ENCODE peak calls at places on chromosomes 3 and 15, in six cellular contexts. X, K, V, Q, R and F are unnamed samples.

GRCh38 chr3:2090095-2090494 is 8.6 kb upstream of the CNTN4 start:
- DNase-seq in X (no peak), K (no peak), V (no peak), Q (no peak), R (no peak), F (no peak)

GRCh38 chr15:78790027-78790426 is 21.2 kb downstream of the ADAMTS7 start:
- DNase-seq in X (no peak), K (no peak), V (no peak), Q (no peak), R (no peak), F (no peak)

GRCh38 chr3:126070146-126070545 is 13.8 kb downstream of the SLC41A3 start:
- DNase-seq in X (no peak), K (peak; percentile 5), V (no peak), Q (no peak), R (no peak), F (no peak)

GRCh38 chr3:196639517-196640500 is at the start of gene NRROS:
- DNase-seq in X (peak; percentile 90), K (peak; percentile 85), V (peak; percentile 34), Q (peak; percentile 59), R (no peak), F (peak; percentile 54)

GRCh38 chr15:55277116-55277564 is 12.5 kb downstream of the RAB27A start:
- DNase-seq in X (no peak), K (no peak), V (peak; percentile 32), Q (no peak), R (no peak), F (no peak)

GRCh38 chr3:24810881-24811280 is 316.2 kb upstream of the THRB start:
- DNase-seq in X (no peak), K (no peak), V (no peak), Q (peak; percentile 8), R (no peak), F (no peak)

GRCh38 chr3:107574650-107575049 is 51.9 kb downstream of the BBX start:
- DNase-seq in X (no peak), K (peak; percentile 10), V (no peak), Q (peak; percentile 27), R (peak; percentile 23), F (no peak)

GRCh38 chr15:35566991-35567390 is 21.0 kb upstream of the DPH6 start:
- DNase-seq in X (no peak), K (no peak), V (no peak), Q (no peak), R (no peak), F (no peak)

GRCh38 chr3:14001136-14001535 is 121.3 kb upstream of the WNT7A start:
- DNase-seq in X (no peak), K (no peak), V (no peak), Q (no peak), R (no peak), F (no peak)

GRCh38 chr3:119559441-119559963 is at the start of gene CD80:
- DNase-seq in X (no peak), K (peak; percentile 58), V (peak; percentile 24), Q (peak; percentile 13), R (peak; percentile 55), F (peak; percentile 49)

GRCh38 chr3:16761576-16761975 is 123.2 kb upstream of the PLCL2 start:
- DNase-seq in X (no peak), K (no peak), V (no peak), Q (no peak), R (no peak), F (no peak)

GRCh38 chr15:26087881-26088280 is 224.8 kb upstream of the ATP10A start:
- DNase-seq in X (no peak), K (no peak), V (no peak), Q (no peak), R (no peak), F (no peak)

GRCh38 chr15:71278989-71279756 is 163.9 kb downstream of the THSD4 start:
- DNase-seq in X (no peak), K (no peak), V (no peak), Q (peak; percentile 48), R (peak; percentile 78), F (peak; percentile 35)

GRCh38 chr3:197546307-197547085 is 9.3 kb downstream of the BDH1 start:
- DNase-seq in X (no peak), K (no peak), V (no peak), Q (no peak), R (no peak), F (no peak)

GRCh38 chr3:145981057-145981456 is 179.9 kb downstream of the PLOD2 start:
- DNase-seq in X (no peak), K (no peak), V (no peak), Q (no peak), R (no peak), F (no peak)

GRCh38 chr15:58551764-58552504 is 120.1 kb downstream of the LIPC start:
- DNase-seq in X (no peak), K (no peak), V (no peak), Q (no peak), R (no peak), F (no peak)

GRCh38 chr3:71658131-71658530 is 67.1 kb downstream of the EIF4E3 start:
- DNase-seq in X (no peak), K (no peak), V (no peak), Q (peak; percentile 46), R (no peak), F (no peak)

GRCh38 chr15:66433726-66434125 is 47.0 kb downstream of the MAP2K1 start:
- DNase-seq in X (no peak), K (no peak), V (no peak), Q (no peak), R (no peak), F (no peak)

GRCh38 chr3:122497425-122497824 is 17.3 kb downstream of the KPNA1 start:
- DNase-seq in X (no peak), K (no peak), V (no peak), Q (no peak), R (no peak), F (no peak)